ENCODE peak calls at places on chromosomes 1 and 21, in four cellular contexts. C is IMR-90, Y is mesendoderm, H is H9. G is an unnamed sample.

GRCh38 chr21:44703731-44704635 is 7.0 kb downstream of the KRTAP10-12 start:
- DNase-seq in H (no peak), Y (no peak), C (no peak), G (no peak)

GRCh38 chr1:166145496-166145895 is 21.3 kb downstream of the FAM78B start:
- DNase-seq in C (no peak), Y (no peak), H (no peak), G (no peak)

GRCh38 chr1:51421961-51422360 is 91.6 kb upstream of the TTC39A start:
- DNase-seq in H (no peak), Y (peak), C (peak), G (no peak)

GRCh38 chr1:24070821-24071393 is 41.0 kb downstream of the MYOM3 start:
- DNase-seq in Y (peak), H (peak), C (peak), G (peak)

GRCh38 chr1:223878598-223879325 is 33.0 kb upstream of the TP53BP2 start:
- DNase-seq in C (no peak), H (no peak), Y (no peak), G (no peak)

GRCh38 chr1:168230709-168231108 is 4.9 kb downstream of the SFT2D2 start:
- DNase-seq in C (no peak), Y (no peak), H (no peak), G (no peak)

GRCh38 chr1:24318238-24318987 is 744 bp upstream of the GRHL3 start:
- DNase-seq in Y (no peak), H (no peak), C (peak), G (no peak)

GRCh38 chr1:171142081-171142450 is 43.0 kb upstream of the FMO2 start:
- DNase-seq in C (peak), H (no peak), Y (peak), G (no peak)

GRCh38 chr1:152515454-152515823 is 1.2 kb downstream of the CRCT1 start:
- DNase-seq in Y (peak), C (peak), H (no peak), G (no peak)

GRCh38 chr21:33899199-33899598 is 16.4 kb downstream of the ATP5PO start:
- DNase-seq in H (no peak), C (peak), Y (no peak), G (no peak)

GRCh38 chr21:38841472-38841871 is 35.7 kb downstream of the ETS2 start:
- DNase-seq in C (no peak), H (no peak), Y (no peak), G (no peak)

GRCh38 chr1:159121526-159121925 is 45.0 kb upstream of the AIM2 start:
- DNase-seq in Y (no peak), H (no peak), C (no peak), G (no peak)

GRCh38 chr1:76113446-76113845 is 38.9 kb downstream of the ST6GALNAC3 start:
- DNase-seq in Y (no peak), H (no peak), C (no peak), G (peak)

GRCh38 chr1:15501208-15502032 is 22.6 kb downstream of the CASP9 start:
- DNase-seq in H (peak), C (peak), Y (peak), G (peak)

GRCh38 chr1:56125316-56125715 is 454.0 kb downstream of the PLPP3 start:
- DNase-seq in H (no peak), C (no peak), Y (peak), G (no peak)

GRCh38 chr1:27525296-27526271 is 35.6 kb upstream of the WASF2 start:
- DNase-seq in Y (peak), C (peak), H (peak), G (no peak)

GRCh38 chr1:235277709-235278108 is 50.3 kb downstream of the ARID4B start:
- DNase-seq in H (no peak), C (peak), Y (no peak), G (no peak)

GRCh38 chr1:245173446-245174178 is 18.8 kb downstream of the KIF26B start:
- DNase-seq in H (no peak), C (no peak), Y (no peak), G (no peak)

GRCh38 chr1:31831397-31832378 is 15.9 kb upstream of the SPOCD1 start:
- DNase-seq in H (no peak), C (peak), Y (no peak), G (no peak)

GRCh38 chr1:18408656-18409370 is 71.9 kb upstream of the KLHDC7A start:
- DNase-seq in C (no peak), Y (no peak), H (no peak), G (no peak)

GRCh38 chr1:90371106-90371813 is 345.8 kb downstream of the BARHL2 start:
- DNase-seq in Y (no peak), C (peak), H (no peak), G (no peak)

GRCh38 chr1:222335586-222335985 is 212.3 kb downstream of the HHIPL2 start:
- DNase-seq in H (no peak), Y (no peak), C (peak), G (no peak)

GRCh38 chr21:44612029-44612486 is at the start of gene KRTAP10-8:
- DNase-seq in C (no peak), H (no peak), Y (no peak), G (peak)

GRCh38 chr1:93255222-93256079 is 74.9 kb downstream of the CCDC18 start:
- DNase-seq in Y (no peak), C (peak), H (no peak), G (no peak)

GRCh38 chr21:44696572-44696971 is 400 bp upstream of the KRTAP10-12 start:
- DNase-seq in Y (no peak), C (no peak), H (no peak), G (no peak)

GRCh38 chr1:234473123-234473522 is 5.9 kb downstream of the TARBP1 start:
- DNase-seq in H (no peak), Y (no peak), C (no peak), G (no peak)

GRCh38 chr1:3903141-3904005 is 3.3 kb upstream of the C1orf174 start:
- DNase-seq in Y (no peak), C (no peak), H (no peak), G (no peak)

GRCh38 chr1:42335809-42336518 is 929 bp upstream of the FOXJ3 start:
- DNase-seq in Y (peak), C (peak), H (no peak), G (no peak)

GRCh38 chr1:241888232-241888631 is 40.2 kb downstream of the EXO1 start:
- DNase-seq in Y (no peak), C (peak), H (no peak), G (no peak)

GRCh38 chr1:237705462-237705861 is 185.3 kb downstream of the ZP4 start:
- DNase-seq in Y (no peak), H (no peak), C (no peak), G (no peak)

GRCh38 chr1:16053781-16054502 is 10.4 kb downstream of the CLCNKB start:
- DNase-seq in C (no peak), Y (no peak), H (no peak), G (no peak)

GRCh38 chr1:19043579-19044443 is 87.3 kb upstream of the IFFO2 start:
- DNase-seq in H (no peak), Y (no peak), C (no peak), G (no peak)

GRCh38 chr1:203239906-203240305 is 10.4 kb upstream of the CHIT1 start:
- DNase-seq in C (no peak), H (no peak), Y (no peak), G (no peak)
- H4K5ac ChIP-seq in C (no peak), H (no peak), Y (no peak), G (no peak)

GRCh38 chr1:157203166-157203565 is 65.0 kb upstream of the ETV3 start:
- DNase-seq in H (no peak), C (no peak), Y (no peak), G (no peak)
- H4K5ac ChIP-seq in H (no peak), C (no peak), Y (no peak), G (no peak)

GRCh38 chr1:101259744-101260148 is 22.9 kb downstream of the S1PR1 start:
- DNase-seq in Y (no peak), H (no peak), C (peak), G (no peak)
- H4K5ac ChIP-seq in Y (no peak), H (no peak), C (peak), G (no peak)

DNA sequence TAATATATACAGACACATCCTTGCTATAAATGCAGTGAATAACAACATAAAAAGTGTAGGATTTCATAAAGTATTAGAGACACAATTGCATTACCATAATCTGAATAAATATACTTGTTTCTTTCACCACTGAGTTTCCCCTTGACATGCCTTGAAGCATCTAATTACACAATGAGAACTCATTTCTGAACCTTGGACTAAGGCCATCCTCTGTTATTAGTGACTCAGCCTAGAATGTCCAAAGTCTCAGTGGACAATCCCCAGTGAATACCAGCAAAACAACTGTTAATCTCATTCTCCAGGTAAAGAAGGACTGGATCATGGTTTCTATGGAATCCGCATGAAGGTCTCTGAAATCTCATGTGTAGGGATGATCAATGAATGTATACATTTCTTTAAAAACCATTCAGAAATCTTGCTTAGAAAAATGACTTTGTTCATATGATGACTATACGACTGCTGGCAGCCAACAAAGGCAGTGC is at the start of gene OR2L5:
- DNase-seq in C (no peak), H (no peak), Y (no peak), G (no peak)
- H4K5ac ChIP-seq in C (no peak), H (no peak), Y (no peak), G (no peak)